ENCODE peak calls at places on chromosomes 12 and 14, in six cellular contexts. One of them, this sample, is unnamed.

GRCh38 chr12:13288937-13289643 is 92.6 kb downstream of the EMP1 start:
- DNase-seq in OCI-LY7: no peak
- DNase-seq in progenitor cell of endocrine pancreas: no peak
- DNase-seq in ovary: no peak
- DNase-seq in cardiac fibroblast: no peak
- DNase-seq in HFF-Myc: no peak
- DNase-seq in this sample: no peak

GRCh38 chr12:87981495-87981894 is 47.7 kb downstream of the C12orf50 start:
- DNase-seq in OCI-LY7: no peak
- DNase-seq in HFF-Myc: no peak
- DNase-seq in cardiac fibroblast: no peak
- DNase-seq in ovary: no peak
- DNase-seq in progenitor cell of endocrine pancreas: no peak
- DNase-seq in this sample: no peak

GRCh38 chr14:33992274-33993050 is 41.6 kb upstream of the EGLN3 start:
- DNase-seq in ovary: no peak
- DNase-seq in progenitor cell of endocrine pancreas: no peak
- DNase-seq in cardiac fibroblast: no peak
- DNase-seq in OCI-LY7: no peak
- DNase-seq in HFF-Myc: no peak
- DNase-seq in this sample: no peak

GRCh38 chr12:117576053-117576452 is 214.6 kb upstream of the NOS1 start:
- DNase-seq in OCI-LY7: no peak
- DNase-seq in cardiac fibroblast: no peak
- DNase-seq in progenitor cell of endocrine pancreas: no peak
- DNase-seq in ovary: no peak
- DNase-seq in HFF-Myc: no peak
- DNase-seq in this sample: no peak

GRCh38 chr12:47403681-47404080 is 302.1 kb downstream of the RPAP3 start:
- DNase-seq in cardiac fibroblast: no peak
- DNase-seq in OCI-LY7: no peak
- DNase-seq in ovary: no peak
- DNase-seq in HFF-Myc: no peak
- DNase-seq in progenitor cell of endocrine pancreas: no peak
- DNase-seq in this sample: no peak

GRCh38 chr14:93914278-93914677 is 12.9 kb upstream of the FAM181A start:
- DNase-seq in cardiac fibroblast: no peak
- DNase-seq in ovary: no peak
- DNase-seq in HFF-Myc: no peak
- DNase-seq in progenitor cell of endocrine pancreas: no peak
- DNase-seq in OCI-LY7: no peak
- DNase-seq in this sample: no peak

GRCh38 chr12:4589941-4590340 is 27.9 kb downstream of the DYRK4 start:
- DNase-seq in progenitor cell of endocrine pancreas: no peak
- DNase-seq in HFF-Myc: no peak
- DNase-seq in ovary: no peak
- DNase-seq in cardiac fibroblast: peak
- DNase-seq in OCI-LY7: no peak
- DNase-seq in this sample: no peak

GRCh38 chr12:64256166-64256800 is 34.2 kb upstream of the KICS2 start:
- DNase-seq in cardiac fibroblast: peak
- DNase-seq in HFF-Myc: peak
- DNase-seq in ovary: no peak
- DNase-seq in progenitor cell of endocrine pancreas: no peak
- DNase-seq in OCI-LY7: peak
- DNase-seq in this sample: no peak

GRCh38 chr14:103558071-103558882 is 4.2 kb downstream of the BAG5 start:
- DNase-seq in OCI-LY7: no peak
- DNase-seq in ovary: peak
- DNase-seq in cardiac fibroblast: peak
- DNase-seq in HFF-Myc: no peak
- DNase-seq in progenitor cell of endocrine pancreas: no peak
- DNase-seq in this sample: no peak

GRCh38 chr12:58648151-58648550 is 272.2 kb downstream of the LRIG3 start:
- DNase-seq in cardiac fibroblast: no peak
- DNase-seq in ovary: no peak
- DNase-seq in HFF-Myc: no peak
- DNase-seq in progenitor cell of endocrine pancreas: no peak
- DNase-seq in OCI-LY7: no peak
- DNase-seq in this sample: no peak

GRCh38 chr12:49089831-49090773 is 4.5 kb downstream of the DHH start:
- DNase-seq in progenitor cell of endocrine pancreas: no peak
- DNase-seq in HFF-Myc: no peak
- DNase-seq in OCI-LY7: peak
- DNase-seq in cardiac fibroblast: peak
- DNase-seq in ovary: peak
- DNase-seq in this sample: no peak

GRCh38 chr12:92271341-92271740 is 125.7 kb upstream of the BTG1 start:
- DNase-seq in progenitor cell of endocrine pancreas: no peak
- DNase-seq in cardiac fibroblast: no peak
- DNase-seq in ovary: no peak
- DNase-seq in OCI-LY7: no peak
- DNase-seq in HFF-Myc: no peak
- DNase-seq in this sample: no peak

GRCh38 chr12:66269757-66270383 is 32.4 kb upstream of the HELB start:
- DNase-seq in progenitor cell of endocrine pancreas: no peak
- DNase-seq in HFF-Myc: peak
- DNase-seq in OCI-LY7: peak
- DNase-seq in ovary: no peak
- DNase-seq in cardiac fibroblast: peak
- DNase-seq in this sample: no peak

GRCh38 chr14:70425349-70425748 is 8.5 kb upstream of the SYNJ2BP start:
- DNase-seq in cardiac fibroblast: no peak
- DNase-seq in OCI-LY7: no peak
- DNase-seq in ovary: no peak
- DNase-seq in progenitor cell of endocrine pancreas: no peak
- DNase-seq in HFF-Myc: no peak
- DNase-seq in this sample: no peak

GRCh38 chr14:35140718-35141581 is 18.6 kb downstream of the PRORP start:
- DNase-seq in cardiac fibroblast: peak
- DNase-seq in HFF-Myc: no peak
- DNase-seq in ovary: no peak
- DNase-seq in progenitor cell of endocrine pancreas: no peak
- DNase-seq in OCI-LY7: peak
- DNase-seq in this sample: no peak

GRCh38 chr14:73729556-73730265 is 15.5 kb upstream of the PNMA1 start:
- DNase-seq in progenitor cell of endocrine pancreas: no peak
- DNase-seq in HFF-Myc: no peak
- DNase-seq in OCI-LY7: no peak
- DNase-seq in cardiac fibroblast: no peak
- DNase-seq in ovary: peak
- DNase-seq in this sample: no peak

GRCh38 chr12:121805171-121805687 is 1.4 kb downstream of the SETD1B start:
- DNase-seq in OCI-LY7: peak
- DNase-seq in ovary: no peak
- DNase-seq in progenitor cell of endocrine pancreas: no peak
- DNase-seq in HFF-Myc: no peak
- DNase-seq in cardiac fibroblast: peak
- DNase-seq in this sample: no peak

DNA sequence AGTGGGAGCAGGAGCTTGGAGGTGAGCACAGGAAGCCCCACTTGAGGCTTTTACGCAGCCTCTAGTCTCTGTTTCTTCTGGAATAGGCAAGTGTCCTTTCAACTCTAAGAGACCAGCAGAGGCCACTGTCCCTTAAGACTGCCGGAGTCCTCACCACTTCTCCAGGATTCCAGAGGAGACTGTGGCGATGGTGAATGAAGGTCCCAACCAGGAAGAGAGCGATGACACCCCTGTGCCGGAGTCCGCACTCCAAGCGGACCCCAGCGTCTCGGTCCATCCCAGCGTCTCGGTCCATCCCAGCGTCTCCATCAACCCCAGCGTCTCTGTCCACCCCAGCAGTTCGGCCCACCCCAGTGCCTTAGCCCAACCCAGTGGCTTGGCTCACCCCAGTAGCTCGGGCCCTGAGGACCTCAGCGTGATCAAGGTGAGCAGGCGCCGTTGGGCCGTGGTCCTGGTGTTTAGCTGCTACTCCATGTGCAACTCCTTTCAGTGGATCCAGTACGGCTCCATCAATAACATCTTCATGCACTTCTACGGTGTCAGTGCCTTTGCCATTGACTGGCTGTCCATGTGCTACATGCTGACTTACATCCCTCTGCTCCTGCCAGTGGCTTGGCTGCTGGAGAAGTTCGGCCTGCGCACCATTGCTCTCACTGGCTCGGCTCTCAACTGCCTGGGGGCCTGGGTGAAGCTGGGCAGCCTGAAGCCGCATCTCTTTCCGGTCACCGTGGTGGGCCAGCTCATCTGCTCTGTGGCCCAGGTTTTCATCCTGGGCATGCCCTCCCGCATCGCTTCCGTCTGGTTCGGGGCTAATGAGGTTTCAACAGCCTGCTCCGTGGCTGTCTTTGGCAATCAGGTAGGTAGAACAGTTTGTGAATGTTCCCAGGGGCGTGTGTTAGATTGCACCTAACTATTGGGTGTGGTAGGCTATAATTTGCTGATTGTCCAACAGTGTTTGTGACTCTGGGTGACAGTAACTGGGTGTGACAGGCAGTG is 664 bp downstream of the FLVCR2 start:
- DNase-seq in ovary: peak
- DNase-seq in progenitor cell of endocrine pancreas: peak
- DNase-seq in OCI-LY7: no peak
- DNase-seq in HFF-Myc: no peak
- DNase-seq in cardiac fibroblast: peak
- DNase-seq in this sample: no peak
- TF ChIP-seq CTCF in ovary: no peak
- TF ChIP-seq CTCF in progenitor cell of endocrine pancreas: peak
- TF ChIP-seq CTCF in OCI-LY7: no peak
- TF ChIP-seq CTCF in HFF-Myc: peak
- TF ChIP-seq CTCF in cardiac fibroblast: no peak
- TF ChIP-seq CTCF in this sample: peak

DNA sequence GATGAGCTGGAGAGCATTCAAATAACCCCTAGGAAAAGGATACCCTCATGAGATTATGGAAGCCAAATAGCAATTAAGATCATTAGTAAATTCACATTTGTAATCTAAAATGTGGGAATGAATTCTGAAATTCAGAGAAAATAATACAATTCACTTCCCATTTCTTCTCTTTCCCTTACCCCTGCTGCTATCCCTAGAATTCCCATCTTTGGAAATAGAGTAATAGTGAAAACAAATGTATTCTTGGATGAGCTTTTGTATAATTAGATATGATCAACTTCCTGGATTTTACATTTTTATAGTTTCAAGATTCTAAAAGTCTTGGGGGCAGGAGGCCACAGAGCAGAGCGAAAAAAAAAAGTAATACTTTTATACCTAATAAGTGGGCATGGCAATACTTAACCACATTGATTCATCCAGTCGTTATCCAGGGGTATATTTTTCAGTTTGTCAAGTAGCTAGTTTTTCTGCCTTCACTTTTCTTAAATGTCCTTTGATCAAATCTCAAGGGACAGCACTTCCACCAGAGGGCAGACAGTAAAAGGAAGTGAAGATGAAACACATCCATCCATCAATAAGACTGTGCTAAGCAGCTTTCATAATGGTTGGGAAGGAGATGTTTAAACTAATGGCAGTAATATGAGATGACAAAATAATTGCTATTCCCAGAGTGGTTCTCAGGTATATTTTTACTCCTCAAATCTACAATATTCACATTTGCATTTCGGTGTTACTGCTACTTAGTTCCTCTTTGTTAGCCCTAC is 401.3 kb downstream of the DIO2 start:
- DNase-seq in HFF-Myc: no peak
- DNase-seq in OCI-LY7: peak
- DNase-seq in ovary: no peak
- DNase-seq in progenitor cell of endocrine pancreas: no peak
- DNase-seq in cardiac fibroblast: peak
- DNase-seq in this sample: no peak
- TF ChIP-seq CTCF in HFF-Myc: peak
- TF ChIP-seq CTCF in OCI-LY7: peak
- TF ChIP-seq CTCF in ovary: no peak
- TF ChIP-seq CTCF in progenitor cell of endocrine pancreas: no peak
- TF ChIP-seq CTCF in cardiac fibroblast: peak
- TF ChIP-seq CTCF in this sample: peak

GRCh38 chr14:99722741-99723140 is 38.6 kb downstream of the CYP46A1 start:
- DNase-seq in OCI-LY7: no peak
- DNase-seq in ovary: peak
- DNase-seq in progenitor cell of endocrine pancreas: no peak
- DNase-seq in HFF-Myc: no peak
- DNase-seq in cardiac fibroblast: no peak
- DNase-seq in this sample: no peak

GRCh38 chr14:99725774-99726537 is 41.9 kb downstream of the CYP46A1 start:
- DNase-seq in HFF-Myc: no peak
- DNase-seq in progenitor cell of endocrine pancreas: peak
- DNase-seq in OCI-LY7: no peak
- DNase-seq in cardiac fibroblast: no peak
- DNase-seq in ovary: peak
- DNase-seq in this sample: no peak

GRCh38 chr14:99726538-99727095 is 42.5 kb downstream of the CYP46A1 start:
- DNase-seq in HFF-Myc: no peak
- DNase-seq in ovary: peak
- DNase-seq in progenitor cell of endocrine pancreas: peak
- DNase-seq in OCI-LY7: no peak
- DNase-seq in cardiac fibroblast: no peak
- DNase-seq in this sample: no peak

GRCh38 chr14:99724939-99725773 is 41.1 kb downstream of the CYP46A1 start:
- DNase-seq in HFF-Myc: no peak
- DNase-seq in progenitor cell of endocrine pancreas: peak
- DNase-seq in OCI-LY7: no peak
- DNase-seq in cardiac fibroblast: no peak
- DNase-seq in ovary: peak
- DNase-seq in this sample: no peak

GRCh38 chr14:99724196-99724891 is 40.2 kb downstream of the CYP46A1 start:
- DNase-seq in ovary: peak
- DNase-seq in progenitor cell of endocrine pancreas: no peak
- DNase-seq in OCI-LY7: no peak
- DNase-seq in cardiac fibroblast: no peak
- DNase-seq in HFF-Myc: no peak
- DNase-seq in this sample: no peak
- TF ChIP-seq CTCF in ovary: no peak
- TF ChIP-seq CTCF in progenitor cell of endocrine pancreas: no peak
- TF ChIP-seq CTCF in OCI-LY7: no peak
- TF ChIP-seq CTCF in cardiac fibroblast: no peak
- TF ChIP-seq CTCF in HFF-Myc: no peak
- TF ChIP-seq CTCF in this sample: peak

GRCh38 chr14:67500981-67501380 is 12.5 kb upstream of the TMEM229B start:
- DNase-seq in OCI-LY7: no peak
- DNase-seq in progenitor cell of endocrine pancreas: no peak
- DNase-seq in HFF-Myc: no peak
- DNase-seq in cardiac fibroblast: no peak
- DNase-seq in ovary: no peak
- DNase-seq in this sample: no peak

GRCh38 chr14:67502867-67503266 is 14.3 kb upstream of the TMEM229B start:
- DNase-seq in OCI-LY7: no peak
- DNase-seq in progenitor cell of endocrine pancreas: no peak
- DNase-seq in HFF-Myc: no peak
- DNase-seq in cardiac fibroblast: no peak
- DNase-seq in ovary: no peak
- DNase-seq in this sample: no peak

GRCh38 chr14:67508973-67509372 is 20.5 kb upstream of the TMEM229B start:
- DNase-seq in progenitor cell of endocrine pancreas: no peak
- DNase-seq in OCI-LY7: no peak
- DNase-seq in cardiac fibroblast: no peak
- DNase-seq in HFF-Myc: no peak
- DNase-seq in ovary: no peak
- DNase-seq in this sample: no peak

GRCh38 chr14:67503331-67503730 is 14.8 kb upstream of the TMEM229B start:
- DNase-seq in cardiac fibroblast: no peak
- DNase-seq in OCI-LY7: no peak
- DNase-seq in HFF-Myc: no peak
- DNase-seq in progenitor cell of endocrine pancreas: no peak
- DNase-seq in ovary: no peak
- DNase-seq in this sample: no peak

GRCh38 chr14:67505254-67505653 is 16.7 kb upstream of the TMEM229B start:
- DNase-seq in HFF-Myc: no peak
- DNase-seq in progenitor cell of endocrine pancreas: no peak
- DNase-seq in cardiac fibroblast: no peak
- DNase-seq in OCI-LY7: no peak
- DNase-seq in ovary: no peak
- DNase-seq in this sample: no peak
- TF ChIP-seq CTCF in HFF-Myc: no peak
- TF ChIP-seq CTCF in progenitor cell of endocrine pancreas: no peak
- TF ChIP-seq CTCF in cardiac fibroblast: no peak
- TF ChIP-seq CTCF in OCI-LY7: no peak
- TF ChIP-seq CTCF in ovary: no peak
- TF ChIP-seq CTCF in this sample: no peak